ENCODE peak calls at places on chromosomes 16 and 17, in six cellular contexts. F is IMR-90, L is mesendoderm, T is mesenchymal stem cell, V is H1, I is trophoblast cell. A is an unnamed sample.

GRCh38 chr17:80247561-80247960 is 13.1 kb upstream of the RNF213 start:
- DNase-seq in T (no peak), F (no peak), L (no peak), V (no peak), I (no peak), A (no peak)

GRCh38 chr17:79800325-79801155 is 3.7 kb upstream of the CBX8 start:
- DNase-seq in V (peak; percentile 87), I (no peak), L (peak; percentile 79), F (peak; percentile 39), T (peak; percentile 62), A (no peak)

GRCh38 chr17:73166731-73167581 is 2.1 kb downstream of the SSTR2 start:
- DNase-seq in V (no peak), I (no peak), L (no peak), F (no peak), T (peak; percentile 19), A (no peak)

GRCh38 chr16:69187387-69187890 is 475 bp downstream of the SNTB2 start:
- DNase-seq in T (no peak), L (peak; percentile 66), V (peak; percentile 72), F (no peak), I (peak; percentile 69), A (peak; percentile 42)

GRCh38 chr17:74446551-74447500 is 14.9 kb downstream of the GPRC5C start:
- DNase-seq in F (no peak), L (no peak), T (no peak), I (no peak), V (no peak), A (no peak)

GRCh38 chr16:4911831-4912422 is 25.0 kb downstream of the PPL start:
- DNase-seq in F (peak; percentile 33), I (no peak), V (no peak), T (no peak), L (no peak), A (no peak)

GRCh38 chr17:17204041-17204591 is 2.0 kb downstream of the PLD6 start:
- DNase-seq in L (no peak), I (no peak), V (no peak), F (no peak), T (no peak), A (no peak)

GRCh38 chr16:11913425-11914079 is 2.2 kb downstream of the GSPT1 start:
- DNase-seq in V (no peak), F (peak; percentile 41), T (peak; percentile 56), L (peak; percentile 21), I (peak; percentile 57), A (no peak)

GRCh38 chr17:80633197-80633596 is 88.6 kb downstream of the RPTOR start:
- DNase-seq in V (no peak), T (no peak), F (no peak), I (no peak), L (no peak), A (no peak)

GRCh38 chr16:50368410-50369132 is at the start of gene BRD7:
- DNase-seq in V (peak; percentile 71), T (peak; percentile 53), L (peak; percentile 73), I (peak; percentile 20), F (peak; percentile 37), A (peak; percentile 74)

GRCh38 chr17:57463103-57463885 is 207.0 kb downstream of the MSI2 start:
- DNase-seq in F (peak; percentile 95), L (no peak), T (peak; percentile 84), I (peak; percentile 89), V (no peak), A (no peak)

GRCh38 chr17:29682987-29683386 is 60.3 kb upstream of the CORO6 start:
- DNase-seq in L (peak; percentile 61), I (no peak), V (no peak), F (no peak), T (no peak), A (peak; percentile 24)

GRCh38 chr17:57612202-57613071 is 132.7 kb downstream of the CCDC182 start:
- DNase-seq in L (peak; percentile 91), V (no peak), I (peak; percentile 19), T (no peak), F (no peak), A (peak; percentile 23)

GRCh38 chr16:63361032-63361624 is 1324.9 kb upstream of the CDH8 start:
- DNase-seq in F (peak; percentile 66), V (no peak), T (peak; percentile 68), I (peak; percentile 16), L (peak; percentile 72), A (peak; percentile 44)

GRCh38 chr17:60535382-60536279 is 9.6 kb upstream of the APPBP2 start:
- DNase-seq in F (peak; percentile 98), T (peak; percentile 97), I (no peak), V (no peak), L (no peak), A (no peak)

GRCh38 chr16:66290431-66290830 is 76.1 kb upstream of the CDH5 start:
- DNase-seq in L (no peak), V (no peak), F (no peak), I (no peak), T (no peak), A (no peak)

GRCh38 chr16:13332713-13333255 is 431.4 kb downstream of the SHISA9 start:
- DNase-seq in V (no peak), L (peak; percentile 33), I (no peak), T (no peak), F (no peak), A (no peak)

GRCh38 chr17:40373324-40373723 is 8.8 kb upstream of the GJD3 start:
- DNase-seq in F (peak; percentile 83), L (no peak), T (peak; percentile 82), I (peak; percentile 5), V (no peak), A (no peak)

GRCh38 chr17:83124871-83125514 is 45.6 kb downstream of the METRNL start:
- DNase-seq in L (no peak), F (no peak), V (no peak), I (no peak), T (no peak), A (no peak)

GRCh38 chr17:80942360-80943345 is 49.0 kb upstream of the CHMP6 start:
- DNase-seq in I (no peak), L (no peak), F (peak; percentile 82), V (no peak), T (no peak), A (no peak)

GRCh38 chr16:4574919-4575705 is 19.0 kb downstream of the C16orf96 start:
- DNase-seq in L (peak; percentile 47), F (no peak), T (no peak), I (no peak), V (peak; percentile 53), A (no peak)

GRCh38 chr17:15408803-15409202 is 58.6 kb downstream of the CDRT4 start:
- DNase-seq in T (no peak), V (no peak), I (no peak), F (no peak), L (no peak), A (no peak)

GRCh38 chr16:57815987-57816745 is 13.9 kb upstream of the KIFC3 start:
- DNase-seq in T (peak; percentile 96), L (peak; percentile 96), V (no peak), F (peak; percentile 93), I (peak; percentile 100), A (no peak)

GRCh38 chr17:27633312-27634025 is 2.5 kb downstream of the LGALS9 start:
- DNase-seq in L (no peak), V (no peak), I (no peak), T (peak; percentile 30), F (peak; percentile 12), A (no peak)

GRCh38 chr16:50472472-50472871 is 75.7 kb upstream of the NKD1 start:
- DNase-seq in F (no peak), T (no peak), V (no peak), L (no peak), I (no peak), A (no peak)

GRCh38 chr16:73017321-73017720 is 30.6 kb downstream of the ZFHX3 start:
- DNase-seq in I (no peak), V (no peak), T (no peak), L (no peak), F (no peak), A (no peak)

GRCh38 chr16:28823719-28824547 is 1.1 kb downstream of the ATXN2L start:
- DNase-seq in V (peak; percentile 95), I (peak; percentile 89), L (peak; percentile 99), T (peak; percentile 99), F (peak; percentile 98), A (peak; percentile 96)
- H2BK5ac ChIP-seq in V (peak overlapping the region; percentile 96), I (peak overlapping the region; percentile 98), L (peak overlapping the region; percentile 91), T (peak overlapping the region; percentile 81), F (peak overlapping the region; percentile 91), A (peak overlapping the region; percentile 94)

GRCh38 chr17:76702941-76703637 is 7.7 kb downstream of the MXRA7 start:
- DNase-seq in T (no peak), I (no peak), V (no peak), F (no peak), L (no peak), A (no peak)

GRCh38 chr17:76697702-76698465 is 12.9 kb downstream of the MXRA7 start:
- DNase-seq in V (no peak), F (peak; percentile 60), I (no peak), L (peak; percentile 79), T (peak; percentile 77), A (peak; percentile 70)

GRCh38 chr17:76700627-76701470 is 9.9 kb downstream of the MXRA7 start:
- DNase-seq in V (no peak), F (peak; percentile 93), T (peak; percentile 94), I (peak; percentile 97), L (peak; percentile 46), A (no peak)

GRCh38 chr17:76701471-76701967 is 9.2 kb downstream of the MXRA7 start:
- DNase-seq in I (no peak), L (no peak), T (no peak), V (no peak), F (no peak), A (no peak)

DNA sequence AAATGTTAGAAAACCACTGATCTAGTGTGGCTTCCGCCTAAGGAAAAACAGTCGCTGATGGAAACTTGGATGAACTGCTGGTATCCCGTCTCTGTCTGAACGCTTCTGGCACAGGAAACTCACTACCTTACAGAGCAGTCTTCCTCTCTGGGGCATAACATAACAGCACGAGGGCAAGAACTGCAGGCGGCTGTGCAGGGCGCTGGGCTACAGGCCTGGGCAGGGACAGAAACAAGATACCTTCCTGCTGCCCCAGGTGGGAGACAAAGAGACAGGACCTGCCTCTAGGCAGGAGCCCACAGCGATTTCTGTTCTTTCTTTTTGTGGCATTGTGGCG is 10.5 kb downstream of the MXRA7 start:
- DNase-seq in F (no peak), I (no peak), L (no peak), T (no peak), V (no peak), A (no peak)
- H3K27ac ChIP-seq in F (peak overlapping the region; percentile 85), I (no peak overlapping the region), L (no peak overlapping the region), T (peak overlapping the region; percentile 92), V (no peak overlapping the region), A (peak overlapping the region; percentile 83)

GRCh38 chr17:49747632-49748031 is 16.3 kb downstream of the FAM117A start:
- DNase-seq in T (no peak), I (no peak), V (no peak), L (no peak), F (no peak), A (no peak)

GRCh38 chr17:49748223-49748622 is 15.7 kb downstream of the FAM117A start:
- DNase-seq in I (no peak), T (no peak), F (no peak), L (no peak), V (no peak), A (no peak)

GRCh38 chr17:49745175-49746139 is 18.5 kb downstream of the FAM117A start:
- DNase-seq in L (no peak), T (no peak), F (no peak), I (no peak), V (no peak), A (no peak)

GRCh38 chr17:49748791-49749190 is 15.1 kb downstream of the FAM117A start:
- DNase-seq in L (no peak), F (no peak), I (no peak), V (no peak), T (no peak), A (no peak)

GRCh38 chr17:49746791-49747490 is 17.0 kb downstream of the FAM117A start:
- DNase-seq in V (no peak), F (no peak), I (no peak), L (no peak), T (no peak), A (no peak)
- H2BK5ac ChIP-seq in V (no peak overlapping the region), F (no peak overlapping the region), I (no peak overlapping the region), L (no peak overlapping the region), T (no peak overlapping the region), A (no peak overlapping the region)

GRCh38 chr17:4965311-4965986 is 2.2 kb downstream of the SPAG7 start:
- DNase-seq in L (no peak), T (no peak), F (no peak), I (peak; percentile 86), V (no peak), A (no peak)
- H3K27ac ChIP-seq in L (no peak overlapping the region), T (no peak overlapping the region), F (no peak overlapping the region), I (no peak overlapping the region), V (no peak overlapping the region), A (no peak overlapping the region)

A was measured in neuronal stem cell.